ENCODE peak calls at places on chromosome 16, in nine cellular contexts. J is AG08395; C is activated CD4-positive, alpha-beta T cell treated with anti-CD3 and anti-CD28 coated beads for 36 hours; X is left ventricle myocardium inferior; I is EL; V is amygdala; B is head of caudate nucleus; E is stimulated activated CD8-positive, alpha-beta memory T cell treated with anti-CD3 and anti-CD28 coated beads, Interleukin-7, amount 100 ng/mL, for 1 hour; L is pancreas. M is an unnamed sample.

GRCh38 chr16:275786-276232 is at the start of gene RGS11:
- DNase-seq in J (peak; percentile 39), C (no peak), X (no peak), I (no peak), V (no peak), B (no peak), E (no peak), L (peak; percentile 14), M (no peak)

GRCh38 chr16:86783626-86784266 is 205.4 kb downstream of the FOXL1 start:
- DNase-seq in J (peak; percentile 77), C (no peak), X (no peak), I (peak; percentile 16), V (no peak), B (no peak), E (no peak), L (no peak), M (no peak)

GRCh38 chr16:25155553-25156460 is 44.3 kb downstream of the LCMT1 start:
- DNase-seq in J (peak; percentile 12), C (peak; percentile 70), X (no peak), I (peak; percentile 13), V (no peak), B (no peak), E (no peak), L (no peak), M (no peak)

GRCh38 chr16:22266546-22266945 is 30.7 kb upstream of the POLR3E start:
- DNase-seq in J (no peak), C (no peak), X (no peak), I (no peak), V (no peak), B (no peak), E (no peak), L (no peak), M (no peak)

GRCh38 chr16:82061861-82062525 is 26.9 kb downstream of the HSD17B2 start:
- DNase-seq in J (no peak), C (peak; percentile 35), X (no peak), I (peak; percentile 19), V (no peak), B (peak; percentile 24), E (no peak), L (no peak), M (no peak)

GRCh38 chr16:3490911-3491629 is 4.2 kb downstream of the C16orf90 start:
- DNase-seq in J (no peak), C (no peak), X (no peak), I (no peak), V (no peak), B (no peak), E (no peak), L (no peak), M (no peak)

GRCh38 chr16:69763557-69763942 is 1.4 kb downstream of the WWP2 start:
- DNase-seq in J (no peak), C (no peak), X (no peak), I (no peak), V (no peak), B (no peak), E (no peak), L (peak; percentile 45), M (no peak)

GRCh38 chr16:72858611-72859493 is 189.1 kb downstream of the ZFHX3 start:
- DNase-seq in J (no peak), C (no peak), X (no peak), I (no peak), V (no peak), B (no peak), E (no peak), L (no peak), M (no peak)

GRCh38 chr16:61968242-61968978 is 67.8 kb downstream of the CDH8 start:
- DNase-seq in J (no peak), C (no peak), X (no peak), I (no peak), V (no peak), B (no peak), E (no peak), L (no peak), M (no peak)

GRCh38 chr16:88064889-88065746 is 113.9 kb downstream of the BANP start:
- DNase-seq in J (no peak), C (no peak), X (peak; percentile 5), I (no peak), V (no peak), B (no peak), E (no peak), L (no peak), M (no peak)

GRCh38 chr16:3542601-3543373 is 34.4 kb downstream of the NLRC3 start:
- DNase-seq in J (peak; percentile 21), C (no peak), X (no peak), I (no peak), V (no peak), B (no peak), E (no peak), L (no peak), M (no peak)

GRCh38 chr16:81583893-81584705 is 139.5 kb downstream of the CMIP start:
- DNase-seq in J (peak; percentile 85), C (no peak), X (no peak), I (peak; percentile 77), V (no peak), B (no peak), E (no peak), L (no peak), M (no peak)

GRCh38 chr16:55625843-55626242 is 29.9 kb upstream of the SLC6A2 start:
- DNase-seq in J (no peak), C (no peak), X (no peak), I (no peak), V (no peak), B (no peak), E (no peak), L (no peak), M (no peak)

GRCh38 chr16:55711959-55712876 is 56.4 kb downstream of the SLC6A2 start:
- DNase-seq in J (peak; percentile 77), C (peak; percentile 79), X (peak; percentile 58), I (peak; percentile 44), V (peak; percentile 34), B (peak; percentile 84), E (peak; percentile 30), L (peak; percentile 74), M (peak; percentile 41)

GRCh38 chr16:24988593-24989338 is 26.4 kb downstream of the ARHGAP17 start:
- DNase-seq in J (peak; percentile 57), C (peak; percentile 54), X (no peak), I (peak; percentile 83), V (peak; percentile 11), B (peak; percentile 59), E (no peak), L (peak; percentile 58), M (no peak)

GRCh38 chr16:12637002-12637401 is 166.7 kb downstream of the CPPED1 start:
- DNase-seq in J (no peak), C (no peak), X (no peak), I (no peak), V (no peak), B (no peak), E (no peak), L (no peak), M (no peak)

GRCh38 chr16:87780385-87780989 is 14.7 kb upstream of the KLHDC4 start:
- DNase-seq in J (no peak), C (peak; percentile 83), X (peak; percentile 30), I (peak; percentile 78), V (no peak), B (peak; percentile 35), E (no peak), L (no peak), M (no peak)

GRCh38 chr16:56234737-56235136 is 43.4 kb downstream of the GNAO1 start:
- DNase-seq in J (no peak), C (no peak), X (no peak), I (no peak), V (no peak), B (no peak), E (no peak), L (no peak), M (no peak)

M was measured in NCI-H2029.